ENCODE peak calls at places on chromosomes 1 and 21, in four cellular contexts. One of them, this sample, is unnamed.

GRCh38 chr1:98388431-98388830 is 273.1 kb upstream of the SNX7 start:
- DNase-seq in stimulated activated CD8-positive, alpha-beta memory T cell treated with anti-CD3 and anti-CD28 coated beads, Interleukin-7, amount 100 ng/mL, for 24 hours: no peak
- DNase-seq in upper lobe of right lung: no peak
- DNase-seq in PC-3: peak
- DNase-seq in this sample: no peak

GRCh38 chr1:10429868-10430215 is 391 bp upstream of the CENPS start:
- DNase-seq in PC-3: peak
- DNase-seq in stimulated activated CD8-positive, alpha-beta memory T cell treated with anti-CD3 and anti-CD28 coated beads, Interleukin-7, amount 100 ng/mL, for 24 hours: no peak
- DNase-seq in upper lobe of right lung: no peak
- DNase-seq in this sample: no peak

GRCh38 chr21:44869860-44870747 is 3.4 kb downstream of the PTTG1IP start:
- DNase-seq in PC-3: peak
- DNase-seq in upper lobe of right lung: peak
- DNase-seq in stimulated activated CD8-positive, alpha-beta memory T cell treated with anti-CD3 and anti-CD28 coated beads, Interleukin-7, amount 100 ng/mL, for 24 hours: no peak
- DNase-seq in this sample: no peak

GRCh38 chr1:168863647-168864234 is 134.7 kb upstream of the DPT start:
- DNase-seq in upper lobe of right lung: no peak
- DNase-seq in PC-3: no peak
- DNase-seq in stimulated activated CD8-positive, alpha-beta memory T cell treated with anti-CD3 and anti-CD28 coated beads, Interleukin-7, amount 100 ng/mL, for 24 hours: no peak
- DNase-seq in this sample: no peak

GRCh38 chr1:182181167-182181572 is 119.7 kb upstream of the ZNF648 start:
- DNase-seq in stimulated activated CD8-positive, alpha-beta memory T cell treated with anti-CD3 and anti-CD28 coated beads, Interleukin-7, amount 100 ng/mL, for 24 hours: no peak
- DNase-seq in PC-3: peak
- DNase-seq in upper lobe of right lung: no peak
- DNase-seq in this sample: no peak

GRCh38 chr21:24941316-24942185 is 665.7 kb downstream of the MRPL39 start:
- DNase-seq in upper lobe of right lung: no peak
- DNase-seq in stimulated activated CD8-positive, alpha-beta memory T cell treated with anti-CD3 and anti-CD28 coated beads, Interleukin-7, amount 100 ng/mL, for 24 hours: no peak
- DNase-seq in PC-3: peak
- DNase-seq in this sample: no peak

GRCh38 chr1:151006331-151007052 is at the start of gene MINDY1:
- DNase-seq in stimulated activated CD8-positive, alpha-beta memory T cell treated with anti-CD3 and anti-CD28 coated beads, Interleukin-7, amount 100 ng/mL, for 24 hours: no peak
- DNase-seq in PC-3: peak
- DNase-seq in upper lobe of right lung: peak
- DNase-seq in this sample: peak

GRCh38 chr1:28329395-28330153 is 734 bp downstream of the MED18 start:
- DNase-seq in PC-3: peak
- DNase-seq in upper lobe of right lung: peak
- DNase-seq in stimulated activated CD8-positive, alpha-beta memory T cell treated with anti-CD3 and anti-CD28 coated beads, Interleukin-7, amount 100 ng/mL, for 24 hours: peak
- DNase-seq in this sample: peak

GRCh38 chr1:206705187-206705586 is 20.5 kb downstream of the MAPKAPK2 start:
- DNase-seq in upper lobe of right lung: peak
- DNase-seq in stimulated activated CD8-positive, alpha-beta memory T cell treated with anti-CD3 and anti-CD28 coated beads, Interleukin-7, amount 100 ng/mL, for 24 hours: no peak
- DNase-seq in PC-3: no peak
- DNase-seq in this sample: no peak

GRCh38 chr1:20932437-20932977 is 145.4 kb upstream of the HP1BP3 start:
- DNase-seq in PC-3: no peak
- DNase-seq in upper lobe of right lung: no peak
- DNase-seq in stimulated activated CD8-positive, alpha-beta memory T cell treated with anti-CD3 and anti-CD28 coated beads, Interleukin-7, amount 100 ng/mL, for 24 hours: no peak
- DNase-seq in this sample: no peak

GRCh38 chr21:41783476-41784150 is 16.8 kb upstream of the RIPK4 start:
- DNase-seq in stimulated activated CD8-positive, alpha-beta memory T cell treated with anti-CD3 and anti-CD28 coated beads, Interleukin-7, amount 100 ng/mL, for 24 hours: no peak
- DNase-seq in upper lobe of right lung: no peak
- DNase-seq in PC-3: peak
- DNase-seq in this sample: no peak

GRCh38 chr1:7320661-7321060 is 450.4 kb upstream of the VAMP3 start:
- DNase-seq in upper lobe of right lung: no peak
- DNase-seq in PC-3: no peak
- DNase-seq in stimulated activated CD8-positive, alpha-beta memory T cell treated with anti-CD3 and anti-CD28 coated beads, Interleukin-7, amount 100 ng/mL, for 24 hours: no peak
- DNase-seq in this sample: no peak

GRCh38 chr1:209879539-209879938 is 51.8 kb downstream of the UTP25 start:
- DNase-seq in upper lobe of right lung: no peak
- DNase-seq in PC-3: peak
- DNase-seq in stimulated activated CD8-positive, alpha-beta memory T cell treated with anti-CD3 and anti-CD28 coated beads, Interleukin-7, amount 100 ng/mL, for 24 hours: no peak
- DNase-seq in this sample: no peak

GRCh38 chr1:1140673-1141072 is 24.8 kb upstream of the C1orf159 start:
- DNase-seq in PC-3: no peak
- DNase-seq in upper lobe of right lung: no peak
- DNase-seq in stimulated activated CD8-positive, alpha-beta memory T cell treated with anti-CD3 and anti-CD28 coated beads, Interleukin-7, amount 100 ng/mL, for 24 hours: no peak
- DNase-seq in this sample: no peak

GRCh38 chr1:64248065-64248464 is 44.6 kb downstream of the UBE2U start:
- DNase-seq in upper lobe of right lung: no peak
- DNase-seq in PC-3: no peak
- DNase-seq in stimulated activated CD8-positive, alpha-beta memory T cell treated with anti-CD3 and anti-CD28 coated beads, Interleukin-7, amount 100 ng/mL, for 24 hours: no peak
- DNase-seq in this sample: no peak

GRCh38 chr1:41880951-41881885 is 37.5 kb downstream of the HIVEP3 start:
- DNase-seq in upper lobe of right lung: no peak
- DNase-seq in stimulated activated CD8-positive, alpha-beta memory T cell treated with anti-CD3 and anti-CD28 coated beads, Interleukin-7, amount 100 ng/mL, for 24 hours: no peak
- DNase-seq in PC-3: no peak
- DNase-seq in this sample: no peak

GRCh38 chr1:244837597-244838258 is 2.3 kb downstream of the COX20 start:
- DNase-seq in upper lobe of right lung: no peak
- DNase-seq in stimulated activated CD8-positive, alpha-beta memory T cell treated with anti-CD3 and anti-CD28 coated beads, Interleukin-7, amount 100 ng/mL, for 24 hours: no peak
- DNase-seq in PC-3: no peak
- DNase-seq in this sample: no peak

GRCh38 chr1:117894078-117894477 is 35.3 kb downstream of the GDAP2 start:
- DNase-seq in PC-3: no peak
- DNase-seq in upper lobe of right lung: no peak
- DNase-seq in stimulated activated CD8-positive, alpha-beta memory T cell treated with anti-CD3 and anti-CD28 coated beads, Interleukin-7, amount 100 ng/mL, for 24 hours: no peak
- DNase-seq in this sample: no peak

GRCh38 chr1:18354657-18355056 is 126.1 kb upstream of the KLHDC7A start:
- DNase-seq in PC-3: no peak
- DNase-seq in upper lobe of right lung: no peak
- DNase-seq in stimulated activated CD8-positive, alpha-beta memory T cell treated with anti-CD3 and anti-CD28 coated beads, Interleukin-7, amount 100 ng/mL, for 24 hours: no peak
- DNase-seq in this sample: no peak

GRCh38 chr1:183027791-183028190 is 4.6 kb downstream of the LAMC1 start:
- DNase-seq in stimulated activated CD8-positive, alpha-beta memory T cell treated with anti-CD3 and anti-CD28 coated beads, Interleukin-7, amount 100 ng/mL, for 24 hours: no peak
- DNase-seq in PC-3: no peak
- DNase-seq in upper lobe of right lung: no peak
- DNase-seq in this sample: no peak

GRCh38 chr1:159939603-159940002 is 5.8 kb downstream of the IGSF9 start:
- DNase-seq in upper lobe of right lung: no peak
- DNase-seq in stimulated activated CD8-positive, alpha-beta memory T cell treated with anti-CD3 and anti-CD28 coated beads, Interleukin-7, amount 100 ng/mL, for 24 hours: no peak
- DNase-seq in PC-3: no peak
- DNase-seq in this sample: no peak

GRCh38 chr1:32246888-32247273 is at the start of gene FAM167B:
- DNase-seq in PC-3: peak
- DNase-seq in upper lobe of right lung: no peak
- DNase-seq in stimulated activated CD8-positive, alpha-beta memory T cell treated with anti-CD3 and anti-CD28 coated beads, Interleukin-7, amount 100 ng/mL, for 24 hours: no peak
- DNase-seq in this sample: no peak

GRCh38 chr1:30476911-30477459 is 246.4 kb downstream of the MATN1 start:
- DNase-seq in PC-3: no peak
- DNase-seq in stimulated activated CD8-positive, alpha-beta memory T cell treated with anti-CD3 and anti-CD28 coated beads, Interleukin-7, amount 100 ng/mL, for 24 hours: no peak
- DNase-seq in upper lobe of right lung: peak
- DNase-seq in this sample: peak

GRCh38 chr1:177566495-177566894 is 395.7 kb downstream of the BRINP2 start:
- DNase-seq in upper lobe of right lung: no peak
- DNase-seq in stimulated activated CD8-positive, alpha-beta memory T cell treated with anti-CD3 and anti-CD28 coated beads, Interleukin-7, amount 100 ng/mL, for 24 hours: no peak
- DNase-seq in PC-3: no peak
- DNase-seq in this sample: no peak

GRCh38 chr1:198865288-198865687 is 226.4 kb downstream of the PTPRC start:
- DNase-seq in upper lobe of right lung: no peak
- DNase-seq in stimulated activated CD8-positive, alpha-beta memory T cell treated with anti-CD3 and anti-CD28 coated beads, Interleukin-7, amount 100 ng/mL, for 24 hours: no peak
- DNase-seq in PC-3: no peak
- DNase-seq in this sample: no peak

GRCh38 chr1:230204852-230205251 is 137.8 kb downstream of the GALNT2 start:
- DNase-seq in stimulated activated CD8-positive, alpha-beta memory T cell treated with anti-CD3 and anti-CD28 coated beads, Interleukin-7, amount 100 ng/mL, for 24 hours: no peak
- DNase-seq in upper lobe of right lung: peak
- DNase-seq in PC-3: peak
- DNase-seq in this sample: no peak

GRCh38 chr1:18121072-18121820 is 13.6 kb downstream of the IGSF21 start:
- DNase-seq in stimulated activated CD8-positive, alpha-beta memory T cell treated with anti-CD3 and anti-CD28 coated beads, Interleukin-7, amount 100 ng/mL, for 24 hours: no peak
- DNase-seq in PC-3: no peak
- DNase-seq in upper lobe of right lung: no peak
- DNase-seq in this sample: no peak

GRCh38 chr1:7784492-7785071 is 491 bp downstream of the PER3 start:
- DNase-seq in upper lobe of right lung: no peak
- DNase-seq in stimulated activated CD8-positive, alpha-beta memory T cell treated with anti-CD3 and anti-CD28 coated beads, Interleukin-7, amount 100 ng/mL, for 24 hours: no peak
- DNase-seq in PC-3: no peak
- DNase-seq in this sample: no peak

GRCh38 chr1:60345621-60346020 is 272.1 kb upstream of the C1orf87 start:
- DNase-seq in stimulated activated CD8-positive, alpha-beta memory T cell treated with anti-CD3 and anti-CD28 coated beads, Interleukin-7, amount 100 ng/mL, for 24 hours: no peak
- DNase-seq in PC-3: peak
- DNase-seq in upper lobe of right lung: no peak
- DNase-seq in this sample: no peak

GRCh38 chr1:225371366-225371765 is 56.5 kb downstream of the LBR start:
- DNase-seq in upper lobe of right lung: no peak
- DNase-seq in PC-3: no peak
- DNase-seq in stimulated activated CD8-positive, alpha-beta memory T cell treated with anti-CD3 and anti-CD28 coated beads, Interleukin-7, amount 100 ng/mL, for 24 hours: no peak
- DNase-seq in this sample: no peak

GRCh38 chr1:33347650-33347992 is 26.7 kb upstream of the A3GALT2 start:
- DNase-seq in stimulated activated CD8-positive, alpha-beta memory T cell treated with anti-CD3 and anti-CD28 coated beads, Interleukin-7, amount 100 ng/mL, for 24 hours: no peak
- DNase-seq in PC-3: peak
- DNase-seq in upper lobe of right lung: no peak
- DNase-seq in this sample: no peak

GRCh38 chr1:175319112-175319911 is 126.7 kb upstream of the KIAA0040 start:
- DNase-seq in PC-3: peak
- DNase-seq in upper lobe of right lung: peak
- DNase-seq in stimulated activated CD8-positive, alpha-beta memory T cell treated with anti-CD3 and anti-CD28 coated beads, Interleukin-7, amount 100 ng/mL, for 24 hours: peak
- DNase-seq in this sample: peak

GRCh38 chr1:99748419-99748818 is 18.0 kb downstream of the FRRS1 start:
- DNase-seq in upper lobe of right lung: no peak
- DNase-seq in PC-3: peak
- DNase-seq in stimulated activated CD8-positive, alpha-beta memory T cell treated with anti-CD3 and anti-CD28 coated beads, Interleukin-7, amount 100 ng/mL, for 24 hours: no peak
- DNase-seq in this sample: no peak

GRCh38 chr1:202691846-202692245 is 18.4 kb downstream of the SYT2 start:
- DNase-seq in PC-3: no peak
- DNase-seq in stimulated activated CD8-positive, alpha-beta memory T cell treated with anti-CD3 and anti-CD28 coated beads, Interleukin-7, amount 100 ng/mL, for 24 hours: no peak
- DNase-seq in upper lobe of right lung: peak
- DNase-seq in this sample: no peak

GRCh38 chr1:241972703-241973375 is 15.3 kb downstream of the BECN2 start:
- DNase-seq in PC-3: no peak
- DNase-seq in stimulated activated CD8-positive, alpha-beta memory T cell treated with anti-CD3 and anti-CD28 coated beads, Interleukin-7, amount 100 ng/mL, for 24 hours: no peak
- DNase-seq in upper lobe of right lung: no peak
- DNase-seq in this sample: no peak

GRCh38 chr1:192809286-192810252 is 730 bp downstream of the RGS2 start:
- DNase-seq in PC-3: peak
- DNase-seq in stimulated activated CD8-positive, alpha-beta memory T cell treated with anti-CD3 and anti-CD28 coated beads, Interleukin-7, amount 100 ng/mL, for 24 hours: peak
- DNase-seq in upper lobe of right lung: no peak
- DNase-seq in this sample: no peak

GRCh38 chr1:21857840-21858670 is 46.0 kb downstream of the LDLRAD2 start:
- DNase-seq in PC-3: no peak
- DNase-seq in upper lobe of right lung: no peak
- DNase-seq in stimulated activated CD8-positive, alpha-beta memory T cell treated with anti-CD3 and anti-CD28 coated beads, Interleukin-7, amount 100 ng/mL, for 24 hours: no peak
- DNase-seq in this sample: no peak

GRCh38 chr1:207848234-207848633 is 62.7 kb downstream of the CD34 start:
- DNase-seq in upper lobe of right lung: peak
- DNase-seq in stimulated activated CD8-positive, alpha-beta memory T cell treated with anti-CD3 and anti-CD28 coated beads, Interleukin-7, amount 100 ng/mL, for 24 hours: no peak
- DNase-seq in PC-3: peak
- DNase-seq in this sample: no peak

This sample was measured in H1.